ENCODE peak calls at places on chromosomes 3 and 15, in five cellular contexts. K is sigmoid colon; G is T-helper 1 cell; R is NCI-H510A treated with DMSO at 0.1 percent for 48 hours; Y is stimulated activated CD4-positive, alpha-beta T cell treated with anti-CD3 and anti-CD28 coated beads, Interleukin-12 subunit alpha, Interleukin-12 subunit beta, amount 100 ng/mL, for 24 hours. M is an unnamed sample.

GRCh38 chr3:120705851-120706582 is 24.0 kb upstream of the HGD start:
- DNase-seq in K (no peak), G (no peak), R (no peak), Y (no peak), M (peak)

GRCh38 chr3:70861855-70862254 is 549.4 kb upstream of the MDFIC2 start:
- DNase-seq in K (no peak), G (no peak), R (no peak), Y (no peak), M (peak)

GRCh38 chr3:143084856-143085731 is 34.5 kb upstream of the CHST2 start:
- DNase-seq in K (no peak), G (no peak), R (no peak), Y (no peak), M (peak)

GRCh38 chr3:70832811-70833509 is 520.5 kb upstream of the MDFIC2 start:
- DNase-seq in K (no peak), G (no peak), R (no peak), Y (no peak), M (peak)

GRCh38 chr15:61404567-61404966 is 175.5 kb upstream of the RORA start:
- DNase-seq in K (no peak), G (no peak), R (no peak), Y (no peak), M (no peak)

GRCh38 chr15:60721706-60722105 is 242.8 kb upstream of the ICE2 start:
- DNase-seq in K (no peak), G (no peak), R (peak), Y (no peak), M (peak)

GRCh38 chr3:57856675-57857074 is 100.6 kb downstream of the SLMAP start:
- DNase-seq in K (no peak), G (no peak), R (no peak), Y (no peak), M (no peak)

GRCh38 chr15:67838789-67839332 is 984 bp downstream of the RNU6-1 start:
- DNase-seq in K (peak), G (no peak), R (peak), Y (no peak), M (peak)

M was measured in AG10803.